ENCODE peak calls at places on chromosomes 6 and 20, in six cellular contexts. P is fibroblast of mammary gland; F is activated CD8-positive, alpha-beta memory T cell treated with anti-CD3 and anti-CD28 coated beads for 4 hours; R is skeletal muscle cell; K is substantia nigra; Z is stimulated activated CD8-positive, alpha-beta memory T cell treated with anti-CD3 and anti-CD28 coated beads, Interleukin-12 subunit alpha, Interleukin-12 subunit beta, amount 100 ng/mL, for 1 hour. H is an unnamed sample.

GRCh38 chr6:138032571-138032970 is 74.6 kb downstream of the PERP start:
- DNase-seq in P (no peak), F (no peak), R (no peak), K (no peak), Z (no peak), H (no peak)

GRCh38 chr20:25295386-25296093 is 47.7 kb downstream of the PYGB start:
- DNase-seq in P (no peak), F (no peak), R (no peak), K (peak; percentile 29), Z (no peak), H (no peak)

GRCh38 chr6:166619912-166620311 is 7.1 kb downstream of the RPS6KA2 start:
- DNase-seq in P (peak; percentile 98), F (no peak), R (peak; percentile 97), K (no peak), Z (no peak), H (peak; percentile 97)

GRCh38 chr6:38234934-38235678 is 404.6 kb downstream of the BTBD9 start:
- DNase-seq in P (no peak), F (no peak), R (no peak), K (no peak), Z (no peak), H (no peak)

GRCh38 chr6:8830794-8831193 is 395.4 kb upstream of the SLC35B3 start:
- DNase-seq in P (no peak), F (no peak), R (no peak), K (no peak), Z (no peak), H (no peak)

GRCh38 chr6:115287467-115287866 is 773.2 kb downstream of the FRK start:
- DNase-seq in P (no peak), F (no peak), R (no peak), K (no peak), Z (no peak), H (no peak)

GRCh38 chr6:91042656-91043055 is 455.8 kb upstream of the MAP3K7 start:
- DNase-seq in P (no peak), F (no peak), R (no peak), K (no peak), Z (no peak), H (no peak)

GRCh38 chr6:11732036-11732545 is 46.5 kb downstream of the ADTRP start:
- DNase-seq in P (peak; percentile 96), F (no peak), R (peak; percentile 97), K (peak; percentile 24), Z (no peak), H (no peak)

GRCh38 chr6:169070506-169071176 is 183.0 kb downstream of the THBS2 start:
- DNase-seq in P (peak; percentile 100), F (no peak), R (peak; percentile 99), K (no peak), Z (no peak), H (peak; percentile 96)

GRCh38 chr6:169427856-169428255 is 174.2 kb upstream of the THBS2 start:
- DNase-seq in P (peak; percentile 75), F (no peak), R (peak; percentile 46), K (no peak), Z (no peak), H (peak; percentile 57)

GRCh38 chr20:35616465-35617396 is 1.1 kb downstream of the SPAG4 start:
- DNase-seq in P (peak; percentile 99), F (no peak), R (peak; percentile 98), K (peak; percentile 65), Z (no peak), H (peak; percentile 60)

GRCh38 chr20:64212750-64213149 is 42.8 kb upstream of the PCMTD2 start:
- DNase-seq in P (peak; percentile 60), F (no peak), R (peak; percentile 37), K (peak; percentile 37), Z (no peak), H (peak; percentile 2)

GRCh38 chr6:6569768-6570167 is 18.8 kb upstream of the LY86 start:
- DNase-seq in P (no peak), F (no peak), R (no peak), K (no peak), Z (no peak), H (no peak)

GRCh38 chr6:124770784-124771183 is 191.5 kb upstream of the RNF217 start:
- DNase-seq in P (no peak), F (no peak), R (no peak), K (no peak), Z (no peak), H (no peak)

GRCh38 chr6:151763938-151764680 is 43.4 kb upstream of the ESR1 start:
- DNase-seq in P (peak; percentile 89), F (no peak), R (peak; percentile 51), K (peak; percentile 50), Z (no peak), H (peak; percentile 41)

GRCh38 chr20:13436530-13436929 is 202.2 kb downstream of the TASP1 start:
- DNase-seq in P (no peak), F (no peak), R (no peak), K (no peak), Z (no peak), H (no peak)

GRCh38 chr6:142187209-142187608 is 40.1 kb downstream of the VTA1 start:
- DNase-seq in P (peak; percentile 71), F (no peak), R (peak; percentile 60), K (no peak), Z (no peak), H (peak; percentile 0)

GRCh38 chr6:81304486-81304885 is 448.0 kb downstream of the TENT5A start:
- DNase-seq in P (peak; percentile 22), F (no peak), R (no peak), K (no peak), Z (no peak), H (no peak)

GRCh38 chr6:157592566-157592965 is 211.6 kb downstream of the ZDHHC14 start:
- DNase-seq in P (no peak), F (no peak), R (no peak), K (no peak), Z (no peak), H (no peak)

GRCh38 chr20:23700931-23701330 is 12.1 kb upstream of the CST4 start:
- DNase-seq in P (no peak), F (no peak), R (no peak), K (no peak), Z (no peak), H (no peak)

GRCh38 chr6:64330694-64331309 is 695.2 kb downstream of the PHF3 start:
- DNase-seq in P (peak; percentile 60), F (no peak), R (peak; percentile 21), K (peak; percentile 70), Z (no peak), H (peak; percentile 14)

GRCh38 chr6:147135211-147135672 is 69.0 kb upstream of the STXBP5 start:
- DNase-seq in P (peak; percentile 100), F (no peak), R (peak; percentile 98), K (no peak), Z (no peak), H (peak; percentile 77)

GRCh38 chr6:54073487-54073886 is 37.8 kb upstream of the MLIP start:
- DNase-seq in P (no peak), F (no peak), R (no peak), K (no peak), Z (no peak), H (no peak)

GRCh38 chr6:82909551-82909950 is 156.1 kb downstream of the UBE3D start:
- DNase-seq in P (peak; percentile 18), F (no peak), R (peak; percentile 8), K (no peak), Z (no peak), H (no peak)

GRCh38 chr20:48128436-48128835 is 343.2 kb upstream of the SULF2 start:
- DNase-seq in P (no peak), F (no peak), R (no peak), K (no peak), Z (no peak), H (no peak)